ENCODE peak calls at places on chromosomes 16 and 17, in seven cellular contexts. J, P, V, F, K, S and E are unnamed samples.
A peak's percentile ranks its signal among the peaks of the same experiment; 100 is the strongest.

GRCh38 chr16:13936596-13937081 is 16.7 kb downstream of the ERCC4 start:
- DNase-seq in S (peak; percentile 55), P (peak; percentile 16), J (peak; percentile 38), K (no peak), F (peak; percentile 27), V (no peak), E (peak; percentile 74)

GRCh38 chr17:58281511-58282011 is 826 bp upstream of the MPO start:
- DNase-seq in V (no peak), K (no peak), J (no peak), F (no peak), S (no peak), P (no peak), E (no peak)

GRCh38 chr16:49799172-49799571 is 56.7 kb downstream of the ZNF423 start:
- DNase-seq in P (no peak), F (no peak), K (no peak), S (no peak), J (no peak), V (no peak), E (no peak)

GRCh38 chr17:75087558-75088453 is at the start of gene SLC16A5:
- DNase-seq in V (no peak), J (peak; percentile 91), P (no peak), S (peak; percentile 65), K (peak; percentile 72), F (peak; percentile 99), E (peak; percentile 95)

GRCh38 chr17:81923302-81924260 is 4.0 kb downstream of the MAFG start:
- DNase-seq in V (peak; percentile 46), F (peak; percentile 83), J (no peak), P (peak; percentile 77), S (peak; percentile 46), K (no peak), E (peak; percentile 84)

GRCh38 chr16:6684076-6684673 is 648.5 kb upstream of the RBFOX1 start:
- DNase-seq in K (no peak), F (peak; percentile 3), J (no peak), P (peak; percentile 35), V (no peak), S (no peak), E (no peak)

GRCh38 chr17:2214887-2215615 is 88.5 kb downstream of the SMG6 start:
- DNase-seq in F (no peak), S (no peak), V (no peak), P (no peak), K (peak; percentile 57), J (no peak), E (no peak)

GRCh38 chr17:40519089-40519775 is 17.8 kb upstream of the TNS4 start:
- DNase-seq in J (peak; percentile 10), P (no peak), F (no peak), V (no peak), K (no peak), S (no peak), E (no peak)

GRCh38 chr17:66755101-66755943 is 79.6 kb upstream of the CACNG5 start:
- DNase-seq in K (no peak), J (no peak), P (peak; percentile 80), V (no peak), F (no peak), S (no peak), E (peak; percentile 49)
- TF ChIP-seq CTCF in K (no peak), J (no peak), P (no peak), V (no peak), F (no peak), S (no peak), E (no peak)

DNA sequence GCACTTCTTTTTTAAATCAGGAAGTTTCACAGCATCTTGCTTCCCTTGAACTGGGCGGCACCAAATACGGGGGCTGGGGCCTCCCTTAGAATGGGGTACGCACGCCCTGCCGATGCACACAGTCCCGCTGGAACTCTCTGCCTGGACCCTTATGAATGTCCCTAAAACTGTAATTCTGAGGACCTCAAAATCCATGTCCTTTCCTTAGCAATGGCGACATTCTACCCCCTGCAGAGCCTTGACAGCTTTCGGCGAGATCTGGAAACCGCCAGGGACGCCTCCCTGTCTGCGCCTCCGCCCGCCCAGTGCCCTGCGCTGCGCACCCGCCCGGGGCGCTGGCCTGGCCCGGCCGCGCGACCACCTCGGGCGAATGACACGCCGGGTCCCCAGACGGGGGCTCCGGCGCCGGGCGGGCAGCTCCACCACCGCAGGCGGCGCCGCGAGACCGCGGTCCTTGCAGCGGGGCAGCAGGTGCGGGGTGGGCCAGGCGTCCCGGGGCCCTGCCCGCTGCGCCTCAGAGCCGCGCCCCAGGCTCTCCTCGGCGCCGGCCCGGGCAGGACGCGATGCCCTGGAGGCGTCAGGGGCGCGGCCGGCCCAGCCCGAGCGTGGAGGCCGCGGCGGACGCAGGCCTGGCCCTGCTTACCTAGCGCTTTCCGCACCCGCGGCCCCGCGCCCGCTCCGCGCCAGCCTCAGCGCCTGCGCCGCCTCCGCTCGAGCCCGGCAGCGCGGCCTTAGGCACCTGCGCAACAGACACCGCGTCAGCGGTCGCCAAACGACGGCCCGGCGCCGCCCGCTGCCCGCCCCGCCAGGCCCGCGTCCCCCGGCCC is 548 bp downstream of the HAGH start:
- DNase-seq in P (peak; percentile 49), K (no peak), F (peak; percentile 31), V (peak; percentile 8), S (no peak), J (no peak), E (peak; percentile 40)
- TF ChIP-seq CTCF in P (no peak), K (no peak), F (no peak), V (no peak), S (no peak), J (no peak), E (no peak)

GRCh38 chr16:83939266-83939856 is 13.7 kb upstream of the OSGIN1 start:
- DNase-seq in V (no peak), F (no peak), P (no peak), K (no peak), J (no peak), S (no peak), E (no peak)
- TF ChIP-seq CTCF in V (no peak), F (no peak), P (no peak), K (no peak), J (no peak), S (no peak), E (no peak)

GRCh38 chr17:1160591-1161041 is 19.2 kb downstream of the ABR start:
- DNase-seq in P (no peak), K (no peak), J (no peak), F (no peak), V (no peak), S (no peak), E (no peak)
- TF ChIP-seq CTCF in P (no peak), K (no peak), J (no peak), F (no peak), V (no peak), S (no peak), E (no peak)

GRCh38 chr17:79808763-79809529 is 12.1 kb upstream of the CBX8 start:
- DNase-seq in S (no peak), J (no peak), V (no peak), F (peak; percentile 90), P (peak; percentile 80), K (no peak), E (peak; percentile 81)
- TF ChIP-seq CTCF in S (peak; percentile 9), J (no peak), V (peak; percentile 6), F (peak; percentile 88), P (peak; percentile 73), K (no peak), E (peak; percentile 50)

GRCh38 chr16:28218109-28218508 is 6.3 kb upstream of the XPO6 start:
- DNase-seq in V (peak; percentile 18), S (no peak), J (no peak), K (no peak), P (peak; percentile 36), F (no peak), E (peak; percentile 67)
- TF ChIP-seq CTCF in V (peak; percentile 68), S (no peak), J (no peak), K (peak; percentile 76), P (peak; percentile 43), F (peak; percentile 20), E (peak; percentile 34)

DNA sequence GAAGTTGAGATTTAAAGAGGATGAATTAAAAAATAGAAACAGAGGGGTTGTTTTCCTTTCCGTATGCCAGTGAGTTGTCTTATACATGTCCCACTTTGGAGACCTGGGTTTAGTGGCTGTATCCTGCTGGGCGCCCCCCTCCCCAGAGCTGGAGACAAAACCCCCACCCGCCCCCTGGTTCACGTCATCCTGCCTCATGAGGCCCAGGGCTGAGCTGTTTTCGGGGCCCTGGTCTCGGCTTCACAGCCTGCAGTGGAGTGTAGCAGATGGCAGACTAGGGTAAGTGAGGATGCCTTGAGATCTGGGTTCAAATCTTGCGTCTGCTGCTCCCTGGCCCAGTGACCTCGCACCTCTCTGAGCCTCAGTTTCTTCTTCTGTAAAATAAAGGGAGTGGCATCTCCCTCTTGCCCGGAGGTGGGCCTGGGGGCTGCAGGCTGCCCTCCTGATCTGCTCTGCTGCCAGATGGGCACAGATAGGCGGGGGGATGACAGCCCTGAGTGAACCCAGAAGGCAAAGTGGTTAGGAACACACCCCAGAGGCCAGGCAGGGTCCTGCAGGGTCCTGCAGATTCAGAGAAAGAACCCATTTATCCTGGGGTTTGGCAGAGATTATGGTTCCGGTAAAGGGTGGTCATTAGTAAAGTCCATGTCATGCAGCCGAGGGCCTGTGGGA is 45.1 kb downstream of the SOCS3 start:
- DNase-seq in V (no peak), S (no peak), P (no peak), J (no peak), K (no peak), F (peak; percentile 82), E (no peak)
- TF ChIP-seq CTCF in V (peak; percentile 18), S (no peak), P (no peak), J (no peak), K (no peak), F (no peak), E (no peak)

DNA sequence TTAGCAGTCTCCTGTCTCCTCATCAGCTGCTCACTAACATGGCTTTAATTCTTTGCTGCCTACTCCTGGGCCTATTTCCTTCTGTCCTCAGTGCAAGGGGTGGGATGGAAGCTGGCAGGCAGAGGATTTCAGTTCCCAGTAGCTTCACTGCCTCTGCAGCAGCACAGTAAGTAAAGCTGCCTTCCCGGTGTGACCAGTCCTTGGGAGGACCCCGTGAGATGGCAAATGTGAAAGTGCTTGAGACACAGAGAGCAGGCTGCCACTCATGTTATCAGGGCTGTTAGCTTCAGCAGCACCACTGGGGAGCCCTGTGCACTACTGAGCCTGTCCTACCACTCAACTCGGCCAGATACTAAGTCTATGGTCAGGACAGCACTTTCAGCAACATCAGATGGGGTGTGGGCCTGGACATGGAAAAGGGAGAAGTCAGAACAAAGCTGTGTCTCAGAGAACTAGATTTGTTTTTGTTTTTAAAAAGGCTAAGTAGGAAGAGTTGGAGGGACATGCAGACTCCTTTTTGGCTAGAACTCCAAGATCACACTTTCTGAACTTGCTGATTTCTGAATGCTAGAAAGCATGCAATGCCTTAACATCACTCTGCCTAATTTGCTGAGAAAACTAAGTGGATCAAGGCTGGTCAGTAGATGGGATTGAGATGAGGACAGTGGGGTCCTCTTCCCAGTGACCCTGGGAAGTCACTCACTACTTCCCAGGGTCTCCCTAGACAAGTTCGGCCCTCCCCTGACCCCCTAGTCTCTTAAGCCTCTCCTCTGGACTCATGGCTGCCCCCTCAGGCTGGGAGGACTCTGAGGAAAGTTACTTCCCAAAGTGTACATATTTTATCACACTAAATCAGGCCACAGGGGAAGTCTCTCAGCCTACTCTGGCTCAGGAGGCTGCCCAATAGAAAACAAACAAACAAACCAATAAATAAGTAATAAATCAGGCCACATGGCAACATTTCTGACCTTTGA is 1.1 kb downstream of the ACSF2 start:
- DNase-seq in S (no peak), F (peak; percentile 87), J (no peak), K (no peak), V (no peak), P (peak; percentile 57), E (peak; percentile 29)
- TF ChIP-seq CTCF in S (peak; percentile 25), F (peak; percentile 43), J (no peak), K (peak; percentile 31), V (no peak), P (peak; percentile 82), E (no peak)